ENCODE peak calls at places on chromosomes 4 and X, in five cellular contexts. Q is NCI-H1092 treated with DMSO at 0.1 percent for 48 hours; P is activated CD8-positive, alpha-beta memory T cell treated with anti-CD3 and anti-CD28 coated beads for 24 hours; D is mucosa of gallbladder; N is fibroblast of mammary gland. T is an unnamed sample.

GRCh38 chr4:37549003-37549402 is 137.2 kb downstream of the RELL1 start:
- DNase-seq in Q (no peak), P (no peak), D (no peak), N (peak), T (no peak)

GRCh38 chr4:166169111-166169510 is 296.1 kb downstream of the TLL1 start:
- DNase-seq in Q (peak), P (no peak), D (no peak), N (peak), T (no peak)

GRCh38 chr4:174152717-174153466 is 130.6 kb downstream of the FBXO8 start:
- DNase-seq in Q (no peak), P (no peak), D (no peak), N (no peak), T (no peak)

GRCh38 chr4:146183209-146183608 is 7.7 kb downstream of the LSM6 start:
- DNase-seq in Q (no peak), P (no peak), D (no peak), N (no peak), T (no peak)

GRCh38 chr4:130203571-130203970 is 1107.6 kb downstream of the C4orf33 start:
- DNase-seq in Q (no peak), P (no peak), D (no peak), N (no peak), T (no peak)

GRCh38 chrX:16671005-16671404 is 21.0 kb downstream of the S100G start:
- DNase-seq in Q (peak), P (no peak), D (no peak), N (peak), T (peak)

GRCh38 chrX:18170910-18171309 is 49.8 kb downstream of the BEND2 start:
- DNase-seq in Q (no peak), P (no peak), D (no peak), N (no peak), T (no peak)

GRCh38 chrX:13790206-13791131 is 26.4 kb downstream of the GPM6B start:
- DNase-seq in Q (no peak), P (no peak), D (no peak), N (peak), T (no peak)

GRCh38 chrX:54484666-54485065 is 11.4 kb downstream of the FGD1 start:
- DNase-seq in Q (no peak), P (no peak), D (no peak), N (no peak), T (no peak)

GRCh38 chr4:54586343-54586953 is 71.3 kb upstream of the KIT start:
- DNase-seq in Q (peak), P (no peak), D (no peak), N (peak), T (peak)

GRCh38 chrX:129781134-129782014 is 1.6 kb downstream of the SASH3 start:
- DNase-seq in Q (no peak), P (peak), D (peak), N (no peak), T (no peak)

GRCh38 chr4:56345461-56345860 is 41.8 kb downstream of the AASDH start:
- DNase-seq in Q (no peak), P (no peak), D (no peak), N (peak), T (no peak)

GRCh38 chr4:77022581-77023133 is 53.1 kb downstream of the CCNI start:
- DNase-seq in Q (no peak), P (no peak), D (no peak), N (peak), T (no peak)

GRCh38 chrX:56764153-56764974 is 35.3 kb downstream of the NBDY start:
- DNase-seq in Q (no peak), P (peak), D (peak), N (peak), T (no peak)

GRCh38 chr4:176271749-176272148 is 2.7 kb upstream of the ASB5 start:
- DNase-seq in Q (no peak), P (no peak), D (no peak), N (peak), T (no peak)

GRCh38 chr4:164847016-164847415 is 30.0 kb upstream of the APELA start:
- DNase-seq in Q (no peak), P (no peak), D (no peak), N (no peak), T (no peak)

GRCh38 chr4:98624144-98624543 is 34.3 kb downstream of the TSPAN5 start:
- DNase-seq in Q (no peak), P (no peak), D (no peak), N (no peak), T (no peak)

GRCh38 chrX:119529355-119530276 is 35.6 kb downstream of the STEEP1 start:
- DNase-seq in Q (no peak), P (no peak), D (no peak), N (no peak), T (no peak)

GRCh38 chr4:184282251-184282713 is 64.6 kb upstream of the ENPP6 start:
- DNase-seq in Q (peak), P (peak), D (peak), N (no peak), T (peak)

GRCh38 chrX:152817082-152817744 is 13.3 kb downstream of the CETN2 start:
- DNase-seq in Q (peak), P (no peak), D (no peak), N (peak), T (no peak)

GRCh38 chrX:154486052-154486395 is 391 bp downstream of the UBL4A start:
- DNase-seq in Q (peak), P (peak), D (no peak), N (no peak), T (no peak)

GRCh38 chrX:54178100-54178940 is 4.7 kb downstream of the FAM120C start:
- DNase-seq in Q (no peak), P (no peak), D (no peak), N (peak), T (no peak)

GRCh38 chr4:115537387-115537786 is 424.0 kb upstream of the NDST4 start:
- DNase-seq in Q (peak), P (no peak), D (no peak), N (peak), T (peak)

GRCh38 chr4:128517096-128517738 is 229.6 kb upstream of the PGRMC2 start:
- DNase-seq in Q (no peak), P (no peak), D (no peak), N (peak), T (no peak)

GRCh38 chr4:137922721-137923120 is 319.4 kb downstream of the SLC7A11 start:
- DNase-seq in Q (no peak), P (no peak), D (no peak), N (no peak), T (no peak)

GRCh38 chr4:77015390-77015789 is 60.4 kb downstream of the CCNI start:
- DNase-seq in Q (no peak), P (no peak), D (no peak), N (peak), T (no peak)

GRCh38 chr4:98903963-98904362 is 25.0 kb downstream of the EIF4E start:
- DNase-seq in Q (no peak), P (no peak), D (no peak), N (no peak), T (no peak)

GRCh38 chr4:105135746-105136145 is 10.9 kb upstream of the TET2 start:
- DNase-seq in Q (no peak), P (no peak), D (no peak), N (no peak), T (no peak)

GRCh38 chr4:150746156-150746555 is 164.2 kb downstream of the MAB21L2 start:
- DNase-seq in Q (no peak), P (no peak), D (no peak), N (peak), T (no peak)

GRCh38 chrX:134484039-134484438 is 24.1 kb downstream of the HPRT1 start:
- DNase-seq in Q (peak), P (no peak), D (no peak), N (peak), T (peak)

GRCh38 chr4:3341760-3342159 is 48.9 kb downstream of the RGS12 start:
- DNase-seq in Q (no peak), P (no peak), D (no peak), N (no peak), T (no peak)

GRCh38 chr4:48746608-48747374 is 33.3 kb downstream of the FRYL start:
- DNase-seq in Q (no peak), P (no peak), D (no peak), N (no peak), T (no peak)

GRCh38 chrX:103171353-103171752 is 43.6 kb upstream of the BEX4 start:
- DNase-seq in Q (no peak), P (no peak), D (no peak), N (no peak), T (no peak)

GRCh38 chrX:153649915-153650782 is 3.1 kb downstream of the DUSP9 start:
- DNase-seq in Q (no peak), P (peak), D (no peak), N (no peak), T (no peak)